ENCODE peak calls at places on chromosomes 6 and 20, in seven cellular contexts. One of them, this sample, is unnamed.

GRCh38 chr20:37452236-37452635 is 68.8 kb upstream of the NNAT start:
- DNase-seq in effector CD4-positive, alpha-beta T cell: no peak
- DNase-seq in effector memory CD4-positive, alpha-beta T cell: no peak
- DNase-seq in HT-29: no peak
- DNase-seq in astrocyte of the spinal cord: no peak
- DNase-seq in amniotic stem cell: no peak
- DNase-seq in activated T-helper 1 cell treated with Interleukin-2 at 50 U/mL for 16 hours: no peak
- DNase-seq in this sample: no peak

GRCh38 chr6:132060591-132060990 is 109.4 kb upstream of the CCN2 start:
- DNase-seq in effector CD4-positive, alpha-beta T cell: no peak
- DNase-seq in effector memory CD4-positive, alpha-beta T cell: no peak
- DNase-seq in HT-29: peak
- DNase-seq in astrocyte of the spinal cord: peak
- DNase-seq in amniotic stem cell: peak
- DNase-seq in activated T-helper 1 cell treated with Interleukin-2 at 50 U/mL for 16 hours: no peak
- DNase-seq in this sample: no peak

GRCh38 chr6:7087066-7087465 is 20.7 kb upstream of the RREB1 start:
- DNase-seq in effector CD4-positive, alpha-beta T cell: no peak
- DNase-seq in effector memory CD4-positive, alpha-beta T cell: no peak
- DNase-seq in HT-29: peak
- DNase-seq in astrocyte of the spinal cord: peak
- DNase-seq in amniotic stem cell: no peak
- DNase-seq in activated T-helper 1 cell treated with Interleukin-2 at 50 U/mL for 16 hours: no peak
- DNase-seq in this sample: no peak

GRCh38 chr20:8116067-8116811 is 15.8 kb upstream of the PLCB1 start:
- DNase-seq in effector CD4-positive, alpha-beta T cell: no peak
- DNase-seq in effector memory CD4-positive, alpha-beta T cell: no peak
- DNase-seq in HT-29: no peak
- DNase-seq in astrocyte of the spinal cord: peak
- DNase-seq in amniotic stem cell: no peak
- DNase-seq in activated T-helper 1 cell treated with Interleukin-2 at 50 U/mL for 16 hours: no peak
- DNase-seq in this sample: peak

GRCh38 chr6:17525637-17526036 is 74.5 kb upstream of the FAM8A1 start:
- DNase-seq in effector CD4-positive, alpha-beta T cell: no peak
- DNase-seq in effector memory CD4-positive, alpha-beta T cell: no peak
- DNase-seq in HT-29: no peak
- DNase-seq in astrocyte of the spinal cord: no peak
- DNase-seq in amniotic stem cell: no peak
- DNase-seq in activated T-helper 1 cell treated with Interleukin-2 at 50 U/mL for 16 hours: no peak
- DNase-seq in this sample: no peak

GRCh38 chr6:42017021-42017643 is 33.2 kb upstream of the TAF8 start:
- DNase-seq in effector CD4-positive, alpha-beta T cell: no peak
- DNase-seq in effector memory CD4-positive, alpha-beta T cell: no peak
- DNase-seq in HT-29: no peak
- DNase-seq in astrocyte of the spinal cord: peak
- DNase-seq in amniotic stem cell: peak
- DNase-seq in activated T-helper 1 cell treated with Interleukin-2 at 50 U/mL for 16 hours: no peak
- DNase-seq in this sample: peak

GRCh38 chr6:33273129-33273923 is 1.5 kb downstream of the RPS18 start:
- DNase-seq in effector CD4-positive, alpha-beta T cell: no peak
- DNase-seq in effector memory CD4-positive, alpha-beta T cell: no peak
- DNase-seq in HT-29: peak
- DNase-seq in astrocyte of the spinal cord: no peak
- DNase-seq in amniotic stem cell: no peak
- DNase-seq in activated T-helper 1 cell treated with Interleukin-2 at 50 U/mL for 16 hours: no peak
- DNase-seq in this sample: no peak

GRCh38 chr20:19376451-19376971 is 164.1 kb downstream of the SLC24A3 start:
- DNase-seq in effector CD4-positive, alpha-beta T cell: no peak
- DNase-seq in effector memory CD4-positive, alpha-beta T cell: no peak
- DNase-seq in HT-29: no peak
- DNase-seq in astrocyte of the spinal cord: no peak
- DNase-seq in amniotic stem cell: no peak
- DNase-seq in activated T-helper 1 cell treated with Interleukin-2 at 50 U/mL for 16 hours: no peak
- DNase-seq in this sample: no peak

GRCh38 chr6:110518281-110518623 is 41.8 kb upstream of the SLC22A16 start:
- DNase-seq in effector CD4-positive, alpha-beta T cell: no peak
- DNase-seq in effector memory CD4-positive, alpha-beta T cell: no peak
- DNase-seq in HT-29: peak
- DNase-seq in astrocyte of the spinal cord: no peak
- DNase-seq in amniotic stem cell: no peak
- DNase-seq in activated T-helper 1 cell treated with Interleukin-2 at 50 U/mL for 16 hours: no peak
- DNase-seq in this sample: no peak

GRCh38 chr6:89162047-89162371 is 16.2 kb downstream of the PM20D2 start:
- DNase-seq in effector CD4-positive, alpha-beta T cell: no peak
- DNase-seq in effector memory CD4-positive, alpha-beta T cell: no peak
- DNase-seq in HT-29: no peak
- DNase-seq in astrocyte of the spinal cord: no peak
- DNase-seq in amniotic stem cell: no peak
- DNase-seq in activated T-helper 1 cell treated with Interleukin-2 at 50 U/mL for 16 hours: no peak
- DNase-seq in this sample: no peak

GRCh38 chr6:41914869-41915268 is 6.1 kb downstream of the MED20 start:
- DNase-seq in effector CD4-positive, alpha-beta T cell: no peak
- DNase-seq in effector memory CD4-positive, alpha-beta T cell: no peak
- DNase-seq in HT-29: no peak
- DNase-seq in astrocyte of the spinal cord: no peak
- DNase-seq in amniotic stem cell: no peak
- DNase-seq in activated T-helper 1 cell treated with Interleukin-2 at 50 U/mL for 16 hours: no peak
- DNase-seq in this sample: no peak

GRCh38 chr6:98823845-98824162 is 10.6 kb upstream of the POU3F2 start:
- DNase-seq in effector CD4-positive, alpha-beta T cell: no peak
- DNase-seq in effector memory CD4-positive, alpha-beta T cell: no peak
- DNase-seq in HT-29: no peak
- DNase-seq in astrocyte of the spinal cord: no peak
- DNase-seq in amniotic stem cell: no peak
- DNase-seq in activated T-helper 1 cell treated with Interleukin-2 at 50 U/mL for 16 hours: no peak
- DNase-seq in this sample: no peak

GRCh38 chr6:34202329-34203201 is 34.1 kb upstream of the HMGA1 start:
- DNase-seq in effector CD4-positive, alpha-beta T cell: no peak
- DNase-seq in effector memory CD4-positive, alpha-beta T cell: no peak
- DNase-seq in HT-29: peak
- DNase-seq in astrocyte of the spinal cord: no peak
- DNase-seq in amniotic stem cell: no peak
- DNase-seq in activated T-helper 1 cell treated with Interleukin-2 at 50 U/mL for 16 hours: no peak
- DNase-seq in this sample: no peak

GRCh38 chr6:57172136-57173055 is at the start of gene BAG2:
- DNase-seq in effector CD4-positive, alpha-beta T cell: peak
- DNase-seq in effector memory CD4-positive, alpha-beta T cell: peak
- DNase-seq in HT-29: peak
- DNase-seq in astrocyte of the spinal cord: peak
- DNase-seq in amniotic stem cell: peak
- DNase-seq in activated T-helper 1 cell treated with Interleukin-2 at 50 U/mL for 16 hours: peak
- DNase-seq in this sample: peak

GRCh38 chr6:37713529-37714119 is 15.9 kb upstream of the MDGA1 start:
- DNase-seq in effector CD4-positive, alpha-beta T cell: no peak
- DNase-seq in effector memory CD4-positive, alpha-beta T cell: no peak
- DNase-seq in HT-29: no peak
- DNase-seq in astrocyte of the spinal cord: peak
- DNase-seq in amniotic stem cell: no peak
- DNase-seq in activated T-helper 1 cell treated with Interleukin-2 at 50 U/mL for 16 hours: no peak
- DNase-seq in this sample: no peak

GRCh38 chr6:128597956-128598355 is 77.6 kb upstream of the PTPRK start:
- DNase-seq in effector CD4-positive, alpha-beta T cell: no peak
- DNase-seq in effector memory CD4-positive, alpha-beta T cell: no peak
- DNase-seq in HT-29: no peak
- DNase-seq in astrocyte of the spinal cord: no peak
- DNase-seq in amniotic stem cell: no peak
- DNase-seq in activated T-helper 1 cell treated with Interleukin-2 at 50 U/mL for 16 hours: no peak
- DNase-seq in this sample: no peak

GRCh38 chr6:15774011-15774410 is 111.2 kb upstream of the DTNBP1 start:
- DNase-seq in effector CD4-positive, alpha-beta T cell: no peak
- DNase-seq in effector memory CD4-positive, alpha-beta T cell: no peak
- DNase-seq in HT-29: no peak
- DNase-seq in astrocyte of the spinal cord: no peak
- DNase-seq in amniotic stem cell: no peak
- DNase-seq in activated T-helper 1 cell treated with Interleukin-2 at 50 U/mL for 16 hours: no peak
- DNase-seq in this sample: no peak

GRCh38 chr6:43887340-43887858 is 117.4 kb downstream of the VEGFA start:
- DNase-seq in effector CD4-positive, alpha-beta T cell: no peak
- DNase-seq in effector memory CD4-positive, alpha-beta T cell: no peak
- DNase-seq in HT-29: peak
- DNase-seq in astrocyte of the spinal cord: peak
- DNase-seq in amniotic stem cell: no peak
- DNase-seq in activated T-helper 1 cell treated with Interleukin-2 at 50 U/mL for 16 hours: no peak
- DNase-seq in this sample: no peak

GRCh38 chr6:77926198-77926752 is 273.4 kb downstream of the MEI4 start:
- DNase-seq in effector CD4-positive, alpha-beta T cell: no peak
- DNase-seq in effector memory CD4-positive, alpha-beta T cell: no peak
- DNase-seq in HT-29: peak
- DNase-seq in astrocyte of the spinal cord: peak
- DNase-seq in amniotic stem cell: no peak
- DNase-seq in activated T-helper 1 cell treated with Interleukin-2 at 50 U/mL for 16 hours: no peak
- DNase-seq in this sample: no peak

GRCh38 chr6:90175627-90176538 is 120.8 kb downstream of the BACH2 start:
- DNase-seq in effector CD4-positive, alpha-beta T cell: peak
- DNase-seq in effector memory CD4-positive, alpha-beta T cell: peak
- DNase-seq in HT-29: no peak
- DNase-seq in astrocyte of the spinal cord: no peak
- DNase-seq in amniotic stem cell: no peak
- DNase-seq in activated T-helper 1 cell treated with Interleukin-2 at 50 U/mL for 16 hours: no peak
- DNase-seq in this sample: no peak

GRCh38 chr6:151018035-151018434 is 152.5 kb downstream of the MTHFD1L start:
- DNase-seq in effector CD4-positive, alpha-beta T cell: no peak
- DNase-seq in effector memory CD4-positive, alpha-beta T cell: no peak
- DNase-seq in HT-29: no peak
- DNase-seq in astrocyte of the spinal cord: no peak
- DNase-seq in amniotic stem cell: no peak
- DNase-seq in activated T-helper 1 cell treated with Interleukin-2 at 50 U/mL for 16 hours: no peak
- DNase-seq in this sample: no peak

GRCh38 chr6:140300331-140300730 is 925.9 kb upstream of the CITED2 start:
- DNase-seq in effector CD4-positive, alpha-beta T cell: no peak
- DNase-seq in effector memory CD4-positive, alpha-beta T cell: no peak
- DNase-seq in HT-29: no peak
- DNase-seq in astrocyte of the spinal cord: no peak
- DNase-seq in amniotic stem cell: no peak
- DNase-seq in activated T-helper 1 cell treated with Interleukin-2 at 50 U/mL for 16 hours: no peak
- DNase-seq in this sample: no peak

GRCh38 chr6:158830736-158831135 is 11.6 kb upstream of the EZR start:
- DNase-seq in effector CD4-positive, alpha-beta T cell: no peak
- DNase-seq in effector memory CD4-positive, alpha-beta T cell: no peak
- DNase-seq in HT-29: no peak
- DNase-seq in astrocyte of the spinal cord: no peak
- DNase-seq in amniotic stem cell: no peak
- DNase-seq in activated T-helper 1 cell treated with Interleukin-2 at 50 U/mL for 16 hours: no peak
- DNase-seq in this sample: no peak